ENCODE peak calls at places on chromosome 1, in eight cellular contexts. X, V, T, C, B, W, K and F are unnamed samples.
A peak's percentile ranks its signal among the peaks of the same experiment; 100 is the strongest.

GRCh38 chr1:226643701-226644540 is 95.2 kb downstream of the ITPKB start:
- DNase-seq in X (no peak), V (no peak), T (no peak), C (peak; percentile 34), B (no peak), W (peak; percentile 53), K (no peak), F (no peak)

GRCh38 chr1:156104065-156104810 is 10.3 kb upstream of the LMNA start:
- DNase-seq in X (no peak), V (peak; percentile 87), T (no peak), C (peak; percentile 64), B (peak; percentile 36), W (peak; percentile 43), K (no peak), F (no peak)

GRCh38 chr1:46523556-46524443 is 27.6 kb downstream of the KNCN start:
- DNase-seq in X (no peak), V (no peak), T (no peak), C (no peak), B (peak; percentile 64), W (no peak), K (no peak), F (no peak)

GRCh38 chr1:93061895-93062792 is 16.9 kb upstream of the MTF2 start:
- DNase-seq in X (no peak), V (peak; percentile 19), T (no peak), C (no peak), B (no peak), W (peak; percentile 9), K (peak; percentile 56), F (peak; percentile 36)

GRCh38 chr1:56376188-56376984 is 203.0 kb downstream of the PLPP3 start:
- DNase-seq in X (no peak), V (peak; percentile 90), T (no peak), C (no peak), B (peak; percentile 51), W (peak; percentile 5), K (no peak), F (no peak)

GRCh38 chr1:18160290-18160942 is 52.8 kb downstream of the IGSF21 start:
- DNase-seq in X (peak; percentile 17), V (no peak), T (no peak), C (no peak), B (no peak), W (peak; percentile 75), K (no peak), F (no peak)

GRCh38 chr1:174666248-174666647 is 218.5 kb downstream of the GPR52 start:
- DNase-seq in X (no peak), V (no peak), T (no peak), C (no peak), B (no peak), W (no peak), K (no peak), F (no peak)

GRCh38 chr1:224879404-224879803 is 50.1 kb upstream of the DNAH14 start:
- DNase-seq in X (no peak), V (peak; percentile 3), T (no peak), C (no peak), B (no peak), W (peak; percentile 51), K (peak; percentile 68), F (no peak)

GRCh38 chr1:43423672-43424550 is 29.8 kb downstream of the HYI start:
- DNase-seq in X (peak; percentile 22), V (no peak), T (no peak), C (no peak), B (no peak), W (no peak), K (no peak), F (no peak)

GRCh38 chr1:221435510-221435909 is 306.4 kb downstream of the DUSP10 start:
- DNase-seq in X (no peak), V (no peak), T (peak; percentile 65), C (no peak), B (peak; percentile 59), W (peak; percentile 59), K (peak; percentile 73), F (no peak)

GRCh38 chr1:91650764-91651163 is 150.1 kb downstream of the CDC7 start:
- DNase-seq in X (no peak), V (peak; percentile 94), T (peak; percentile 97), C (no peak), B (no peak), W (no peak), K (peak; percentile 5), F (no peak)

GRCh38 chr1:4784761-4785160 is 130.4 kb downstream of the AJAP1 start:
- DNase-seq in X (no peak), V (no peak), T (no peak), C (no peak), B (no peak), W (no peak), K (no peak), F (no peak)

GRCh38 chr1:214352838-214353237 is 71.9 kb downstream of the SMYD2 start:
- DNase-seq in X (no peak), V (no peak), T (no peak), C (no peak), B (no peak), W (no peak), K (no peak), F (no peak)

GRCh38 chr1:206526064-206526911 is 19.0 kb downstream of the RASSF5 start:
- DNase-seq in X (no peak), V (no peak), T (no peak), C (no peak), B (no peak), W (no peak), K (no peak), F (no peak)

GRCh38 chr1:2374260-2375155 is 16.8 kb downstream of the MORN1 start:
- DNase-seq in X (peak; percentile 41), V (no peak), T (no peak), C (no peak), B (no peak), W (no peak), K (no peak), F (peak; percentile 1)

GRCh38 chr1:48691429-48692001 is 85.2 kb downstream of the BEND5 start:
- DNase-seq in X (peak; percentile 17), V (no peak), T (no peak), C (no peak), B (no peak), W (peak; percentile 11), K (no peak), F (no peak)

GRCh38 chr1:3942416-3943122 is 42.5 kb upstream of the C1orf174 start:
- DNase-seq in X (no peak), V (no peak), T (no peak), C (no peak), B (no peak), W (no peak), K (no peak), F (no peak)

GRCh38 chr1:201702936-201703335 is 126.0 kb upstream of the IPO9 start:
- DNase-seq in X (no peak), V (no peak), T (no peak), C (no peak), B (peak; percentile 84), W (no peak), K (peak; percentile 18), F (peak; percentile 75)

GRCh38 chr1:76161451-76161850 is 86.9 kb downstream of the ST6GALNAC3 start:
- DNase-seq in X (no peak), V (no peak), T (no peak), C (no peak), B (no peak), W (no peak), K (no peak), F (no peak)

GRCh38 chr1:204424621-204425020 is 13.0 kb upstream of the PPP1R15B start:
- DNase-seq in X (no peak), V (no peak), T (no peak), C (no peak), B (no peak), W (no peak), K (no peak), F (no peak)

GRCh38 chr1:50322579-50322978 is 100.7 kb downstream of the DMRTA2 start:
- DNase-seq in X (no peak), V (no peak), T (no peak), C (no peak), B (no peak), W (no peak), K (no peak), F (no peak)

GRCh38 chr1:184854456-184855180 is 100.0 kb upstream of the EDEM3 start:
- DNase-seq in X (no peak), V (peak; percentile 17), T (peak; percentile 30), C (no peak), B (no peak), W (peak; percentile 84), K (no peak), F (no peak)

GRCh38 chr1:16117369-16117768 is 38.5 kb downstream of the EPHA2 start:
- DNase-seq in X (no peak), V (peak; percentile 52), T (no peak), C (no peak), B (no peak), W (no peak), K (no peak), F (no peak)